ENCODE peak calls at places on chromosomes 16 and 17, in eight cellular contexts. F is H1, J is A549, U is GM23338, X is ovary, P is astrocyte, B is transverse colon, N is right lobe of liver. Z is an unnamed sample. For H3K4me1, the result is how much of the 10 kb centered on the place peaks cover.

GRCh38 chr16:21599994-21600773 is 807 bp downstream of the METTL9 start:
- DNase-seq in U (peak), N (no peak), F (no peak), J (peak), B (no peak), X (no peak), P (peak), Z (no peak)

GRCh38 chr16:51409001-51409675 is 258.1 kb upstream of the SALL1 start:
- DNase-seq in U (no peak), X (no peak), P (no peak), N (no peak), F (no peak), J (no peak), B (no peak), Z (no peak)

GRCh38 chr17:19718041-19718612 is 1.7 kb upstream of the SLC47A2 start:
- DNase-seq in F (no peak), J (no peak), X (no peak), P (no peak), N (peak), U (no peak), B (no peak), Z (no peak)

GRCh38 chr17:51590071-51590470 is 329.7 kb downstream of the UTP18 start:
- DNase-seq in X (no peak), B (no peak), P (no peak), U (no peak), F (no peak), J (no peak), N (no peak), Z (no peak)

GRCh38 chr16:81744385-81744784 is 34.7 kb upstream of the PLCG2 start:
- DNase-seq in B (no peak), P (no peak), F (no peak), J (no peak), N (no peak), X (peak), U (no peak), Z (no peak)

GRCh38 chr17:20089795-20090547 is 80.8 kb downstream of the SPECC1 start:
- DNase-seq in F (no peak), B (no peak), N (no peak), X (no peak), P (no peak), J (no peak), U (no peak), Z (no peak)

GRCh38 chr17:66775881-66776400 is 59.0 kb upstream of the CACNG5 start:
- DNase-seq in P (no peak), J (no peak), U (no peak), N (no peak), B (no peak), F (no peak), X (no peak), Z (no peak)

GRCh38 chr16:85072947-85073346 is 39.3 kb downstream of the CIBAR2 start:
- DNase-seq in N (no peak), X (no peak), F (no peak), J (no peak), P (peak), B (no peak), U (no peak), Z (no peak)

GRCh38 chr16:50381679-50382440 is 13.1 kb upstream of the BRD7 start:
- DNase-seq in F (no peak), N (no peak), J (no peak), U (peak), X (no peak), B (no peak), P (no peak), Z (no peak)

GRCh38 chr16:26963109-26963508 is 103.6 kb upstream of the C16orf82 start:
- DNase-seq in X (no peak), U (peak), N (no peak), B (peak), P (no peak), J (peak), F (no peak), Z (no peak)

GRCh38 chr16:3950343-3951193 is 70.1 kb upstream of the CREBBP start:
- DNase-seq in N (no peak), P (peak), J (peak), F (no peak), X (peak), B (peak), U (no peak), Z (no peak)

GRCh38 chr17:34725008-34725407 is 145.6 kb downstream of the TMEM132E start:
- DNase-seq in P (no peak), U (no peak), F (no peak), X (no peak), J (no peak), B (no peak), N (no peak), Z (no peak)

GRCh38 chr17:62030264-62030663 is 34.8 kb downstream of the MED13 start:
- DNase-seq in N (peak), P (no peak), J (no peak), F (no peak), X (no peak), B (no peak), U (no peak), Z (no peak)

GRCh38 chr17:45983614-45984310 is 15.3 kb upstream of the STH start:
- DNase-seq in N (no peak), U (no peak), F (no peak), B (no peak), J (no peak), X (no peak), P (no peak), Z (peak)

GRCh38 chr17:57881143-57881542 is 31.3 kb upstream of the MRPS23 start:
- DNase-seq in P (peak), U (peak), B (no peak), J (no peak), X (peak), N (peak), F (no peak), Z (no peak)

GRCh38 chr16:70772493-70772892 is 28.5 kb downstream of the VAC14 start:
- DNase-seq in F (no peak), P (peak), X (no peak), J (no peak), B (no peak), U (no peak), N (no peak), Z (no peak)

GRCh38 chr16:61480250-61480649 is 556.0 kb downstream of the CDH8 start:
- DNase-seq in B (no peak), F (no peak), N (no peak), P (no peak), U (no peak), X (no peak), J (no peak), Z (no peak)

GRCh38 chr16:83171396-83171795 is 544.6 kb downstream of the CDH13 start:
- DNase-seq in U (no peak), N (no peak), F (no peak), J (no peak), P (no peak), B (no peak), X (no peak), Z (no peak)

GRCh38 chr16:89569506-89570341 is 5.8 kb upstream of the CPNE7 start:
- DNase-seq in J (no peak), P (no peak), U (no peak), X (no peak), F (no peak), B (no peak), N (no peak), Z (no peak)

GRCh38 chr16:16019488-16019887 is 70.1 kb downstream of the ABCC1 start:
- DNase-seq in F (no peak), U (no peak), J (peak), P (peak), N (no peak), X (no peak), B (no peak), Z (no peak)

GRCh38 chr17:66276328-66276937 is 26.0 kb upstream of the PRKCA start:
- DNase-seq in F (no peak), X (no peak), N (no peak), U (no peak), B (no peak), J (peak), P (peak), Z (no peak)

GRCh38 chr17:10725262-10725661 is 4.6 kb downstream of the TMEM220 start:
- DNase-seq in F (no peak), J (no peak), U (no peak), P (no peak), X (no peak), N (no peak), B (no peak), Z (no peak)

GRCh38 chr16:70395345-70395901 is 43.5 kb downstream of the ST3GAL2 start:
- DNase-seq in P (no peak), U (peak), F (peak), J (peak), B (peak), N (peak), X (peak), Z (peak)

GRCh38 chr16:48909231-48909630 is 299.3 kb upstream of the N4BP1 start:
- DNase-seq in P (no peak), N (no peak), X (no peak), U (no peak), J (no peak), B (no peak), F (no peak), Z (no peak)

GRCh38 chr16:75053791-75054555 is 55.1 kb downstream of the ZNRF1 start:
- DNase-seq in N (peak), U (no peak), F (no peak), P (no peak), B (peak), J (peak), X (no peak), Z (no peak)

GRCh38 chr16:27226476-27226875 is 23.1 kb downstream of the KDM8 start:
- DNase-seq in U (no peak), J (no peak), P (no peak), N (peak), F (no peak), B (no peak), X (no peak), Z (peak)

GRCh38 chr17:38861399-38861843 is 7.9 kb upstream of the RPL23 start:
- DNase-seq in U (peak), F (no peak), N (no peak), B (no peak), X (peak), P (no peak), J (peak), Z (no peak)

GRCh38 chr16:46974352-46974751 is 878 bp upstream of the DNAJA2 start:
- DNase-seq in U (peak), B (no peak), F (no peak), J (peak), X (no peak), P (no peak), N (no peak), Z (no peak)

GRCh38 chr17:37506678-37507077 is 17.0 kb downstream of the DUSP14 start:
- DNase-seq in B (no peak), X (no peak), P (peak), F (peak), U (peak), N (no peak), J (peak), Z (no peak)

GRCh38 chr17:20922128-20922670 is 120.6 kb downstream of the USP22 start:
- DNase-seq in P (peak), F (no peak), J (peak), U (no peak), X (no peak), B (no peak), N (no peak), Z (no peak)

GRCh38 chr17:57420674-57421392 is 164.5 kb downstream of the MSI2 start:
- DNase-seq in P (no peak), F (no peak), J (no peak), B (peak), U (no peak), N (no peak), X (no peak), Z (no peak)

GRCh38 chr16:87956771-87957279 is 5.6 kb downstream of the BANP start:
- DNase-seq in X (no peak), U (peak), B (no peak), F (no peak), J (peak), P (peak), N (no peak), Z (no peak)

GRCh38 chr16:23244122-23244521 is 58.0 kb upstream of the SCNN1B start:
- DNase-seq in X (no peak), B (no peak), J (no peak), N (no peak), U (peak), F (no peak), P (no peak), Z (no peak)

GRCh38 chr16:64440421-64440831 is 681.4 kb downstream of the CDH11 start:
- DNase-seq in P (peak), J (peak), B (no peak), U (no peak), X (no peak), F (no peak), N (no peak), Z (no peak)

GRCh38 chr16:81444448-81445121 is at the start of gene CMIP:
- DNase-seq in U (peak), F (peak), N (peak), P (peak), B (peak), X (peak), J (peak), Z (peak)

GRCh38 chr16:50673496-50674275 is 7.4 kb downstream of the SNX20 start:
- DNase-seq in F (no peak), J (no peak), U (peak), B (no peak), N (no peak), X (no peak), P (no peak), Z (peak)

GRCh38 chr16:16073884-16074781 is 124.7 kb downstream of the ABCC1 start:
- DNase-seq in F (peak), B (peak), X (peak), J (peak), U (peak), N (no peak), P (peak), Z (no peak)

GRCh38 chr16:79139799-79140198 is 460.7 kb downstream of the MAF start:
- DNase-seq in U (no peak), J (no peak), B (no peak), N (no peak), P (no peak), X (no peak), F (no peak), Z (no peak)

GRCh38 chr16:86590501-86591144 is 12.3 kb downstream of the FOXL1 start:
- DNase-seq in B (no peak), U (no peak), P (peak), F (no peak), J (peak), X (no peak), N (no peak), Z (no peak)

GRCh38 chr16:30380072-30380471 is 2.3 kb downstream of the SEPTIN1 start:
- DNase-seq in J (no peak), P (no peak), F (no peak), U (no peak), B (no peak), N (no peak), X (no peak), Z (no peak)

GRCh38 chr17:17833664-17834357 is 3.0 kb downstream of the SREBF1 start:
- DNase-seq in U (no peak), N (no peak), X (no peak), P (no peak), J (no peak), F (no peak), B (no peak), Z (no peak)
- H3K4me1 ChIP-seq in U (under half), N (under half), X (under half), P (under half), J (half or more), F (under half), B (under half), Z (under half)

GRCh38 chr16:56314244-56314850 is 111.0 kb downstream of the AMFR start:
- DNase-seq in F (no peak), X (no peak), P (no peak), N (no peak), J (no peak), U (no peak), B (no peak), Z (peak)

GRCh38 chr16:56312556-56312955 is 112.8 kb downstream of the AMFR start:
- DNase-seq in U (no peak), B (no peak), J (no peak), N (no peak), F (no peak), X (no peak), P (no peak), Z (peak)

GRCh38 chr16:56310685-56311084 is 114.7 kb downstream of the AMFR start:
- DNase-seq in U (no peak), B (no peak), N (no peak), P (no peak), F (no peak), X (no peak), J (no peak), Z (peak)

GRCh38 chr16:56312028-56312300 is 113.4 kb downstream of the AMFR start:
- DNase-seq in U (no peak), N (no peak), F (no peak), J (no peak), X (no peak), P (no peak), B (no peak), Z (peak)

GRCh38 chr16:56311208-56312027 is 113.9 kb downstream of the AMFR start:
- DNase-seq in X (no peak), F (no peak), N (no peak), U (peak), P (no peak), B (no peak), J (no peak), Z (peak)
- TF ChIP-seq CTCF in X (no peak), F (peak), N (peak), U (peak), P (no peak), B (no peak), J (peak), Z (no peak)

GRCh38 chr17:27320222-27320560 is 26.3 kb downstream of the WSB1 start:
- DNase-seq in F (no peak), P (no peak), X (no peak), J (no peak), B (no peak), N (no peak), U (no peak), Z (no peak)

GRCh38 chr17:27318228-27318627 is 24.3 kb downstream of the WSB1 start:
- DNase-seq in X (no peak), F (no peak), J (no peak), P (no peak), N (no peak), U (no peak), B (no peak), Z (no peak)

GRCh38 chr17:27321372-27321771 is 27.5 kb downstream of the WSB1 start:
- DNase-seq in J (no peak), P (no peak), X (no peak), F (no peak), U (peak), B (no peak), N (no peak), Z (no peak)

GRCh38 chr17:27318633-27319032 is 24.7 kb downstream of the WSB1 start:
- DNase-seq in F (no peak), J (no peak), P (no peak), N (no peak), X (no peak), B (no peak), U (no peak), Z (no peak)

GRCh38 chr17:27319536-27320221 is 25.8 kb downstream of the WSB1 start:
- DNase-seq in N (peak), P (peak), B (peak), U (no peak), F (no peak), J (no peak), X (peak), Z (no peak)
- H3K4me1 ChIP-seq in N (under half), P (under half), B (under half), U (under half), F (under half), J (under half), X (under half), Z (under half)

DNA sequence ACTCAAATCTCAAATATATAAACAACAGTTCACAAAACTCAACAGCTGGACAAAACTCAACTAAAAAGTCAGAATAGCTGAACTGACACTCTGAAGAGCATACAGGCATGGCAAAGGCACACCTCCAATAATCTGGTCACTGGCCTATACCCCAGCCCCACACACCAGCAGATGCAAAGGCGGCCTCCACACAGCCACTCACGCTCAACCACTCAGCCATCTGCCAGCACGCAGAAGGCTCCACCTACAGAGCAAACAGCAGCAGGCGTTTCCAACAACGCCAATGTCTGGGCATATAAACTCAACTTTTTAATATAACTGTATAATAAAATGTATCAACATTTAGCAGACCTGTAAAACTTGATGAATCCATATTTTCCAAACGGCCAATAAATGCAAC is 17.2 kb downstream of the USP7 start:
- DNase-seq in F (no peak), B (peak), X (no peak), U (no peak), J (no peak), N (no peak), P (no peak), Z (no peak)
- TF ChIP-seq CTCF in F (peak), B (no peak), X (no peak), U (no peak), J (no peak), N (no peak), P (no peak), Z (no peak)

GRCh38 chr16:54792811-54793210 is 137.9 kb upstream of the IRX5 start:
- DNase-seq in N (no peak), B (no peak), F (no peak), P (no peak), J (no peak), U (no peak), X (no peak), Z (no peak)
- H3K4me1 ChIP-seq in N (under half), B (under half), F (under half), P (under half), J (under half), U (under half), X (under half), Z (under half)

GRCh38 chr17:75875940-75876189 is 2.5 kb downstream of the TRIM47 start:
- DNase-seq in J (no peak), X (no peak), U (no peak), B (no peak), N (no peak), F (no peak), P (no peak), Z (no peak)

GRCh38 chr17:75876938-75877751 is 1.2 kb downstream of the TRIM47 start:
- DNase-seq in J (peak), P (peak), X (peak), U (peak), F (no peak), N (peak), B (peak), Z (peak)

GRCh38 chr17:75875182-75875939 is 3.0 kb downstream of the TRIM47 start:
- DNase-seq in B (peak), J (no peak), F (no peak), X (peak), P (no peak), N (no peak), U (no peak), Z (no peak)

GRCh38 chr17:75877752-75878173 is 618 bp downstream of the TRIM47 start:
- DNase-seq in J (peak), N (peak), P (peak), F (no peak), U (peak), X (peak), B (peak), Z (peak)

DNA sequence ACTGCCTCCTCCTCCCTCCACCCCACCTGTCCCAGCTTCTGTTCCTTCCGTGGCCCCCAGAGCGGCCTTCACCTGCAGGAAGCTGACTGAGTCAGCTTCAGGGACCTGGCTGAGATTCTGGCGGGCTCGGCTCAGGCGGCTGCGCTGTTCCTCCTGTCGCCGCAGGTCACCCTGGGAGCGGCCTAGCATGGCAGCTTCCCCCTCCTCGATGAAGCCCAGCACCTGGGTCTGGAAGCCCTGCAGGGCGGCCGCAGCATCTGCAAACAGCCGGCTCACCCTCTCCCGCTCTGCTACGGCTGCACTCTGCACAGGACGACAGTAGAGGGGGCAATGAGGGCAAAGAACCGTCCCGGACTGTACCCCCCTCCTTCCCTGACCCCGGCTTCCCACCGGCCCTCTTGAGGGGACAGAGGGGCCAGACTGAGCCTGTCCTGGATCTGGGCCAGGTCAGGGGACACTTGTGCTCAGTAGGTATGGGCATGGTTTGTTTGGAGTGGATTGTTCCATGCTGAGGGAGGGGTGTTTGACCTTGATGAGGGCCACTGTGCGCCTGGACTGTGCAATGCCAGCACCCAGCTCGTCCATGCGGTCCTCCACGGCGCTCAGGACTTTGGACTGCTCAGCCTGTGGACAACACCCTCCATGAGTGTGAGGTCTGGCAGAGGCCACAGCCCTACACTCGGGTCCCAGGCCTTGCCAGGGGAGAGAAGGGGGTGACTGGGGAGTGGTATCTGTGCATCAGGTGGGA is 2.0 kb downstream of the TRIM47 start:
- DNase-seq in B (peak), X (no peak), J (peak), P (no peak), F (no peak), N (peak), U (peak), Z (peak)
- TF ChIP-seq CTCF in B (no peak), X (no peak), J (peak), P (no peak), F (peak), N (no peak), U (peak), Z (no peak)